ENCODE peak calls at places on chromosomes 7 and 10, in seven cellular contexts. M, B, P, S, F, N and J are unnamed samples.

GRCh38 chr7:47635091-47636090 is 53.5 kb upstream of the TNS3 start:
- DNase-seq in M (no peak), B (no peak), P (no peak), S (no peak), F (no peak), N (no peak), J (no peak)

GRCh38 chr10:75042292-75042974 is 69.0 kb upstream of the SAMD8 start:
- DNase-seq in M (no peak), B (no peak), P (no peak), S (peak), F (peak), N (no peak), J (peak)

GRCh38 chr7:155342313-155342712 is 44.6 kb downstream of the INSIG1 start:
- DNase-seq in M (no peak), B (no peak), P (peak), S (no peak), F (no peak), N (peak), J (no peak)

GRCh38 chr7:113796557-113796956 is 122.3 kb downstream of the PPP1R3A start:
- DNase-seq in M (no peak), B (no peak), P (no peak), S (peak), F (no peak), N (no peak), J (no peak)

GRCh38 chr10:48701941-48702340 is 17.3 kb downstream of the WDFY4 start:
- DNase-seq in M (no peak), B (no peak), P (peak), S (no peak), F (no peak), N (no peak), J (no peak)

GRCh38 chr7:85773116-85773783 is 586.4 kb upstream of the SEMA3D start:
- DNase-seq in M (no peak), B (no peak), P (no peak), S (peak), F (peak), N (no peak), J (peak)

GRCh38 chr10:124686707-124687376 is 57.3 kb downstream of the FAM53B start:
- DNase-seq in M (peak), B (peak), P (no peak), S (no peak), F (no peak), N (no peak), J (no peak)

GRCh38 chr10:90745565-90745964 is 112.3 kb downstream of the HTR7 start:
- DNase-seq in M (no peak), B (no peak), P (no peak), S (no peak), F (no peak), N (no peak), J (no peak)

GRCh38 chr7:116236020-116236630 is 25.8 kb downstream of the TES start:
- DNase-seq in M (no peak), B (no peak), P (peak), S (no peak), F (peak), N (peak), J (no peak)

DNA sequence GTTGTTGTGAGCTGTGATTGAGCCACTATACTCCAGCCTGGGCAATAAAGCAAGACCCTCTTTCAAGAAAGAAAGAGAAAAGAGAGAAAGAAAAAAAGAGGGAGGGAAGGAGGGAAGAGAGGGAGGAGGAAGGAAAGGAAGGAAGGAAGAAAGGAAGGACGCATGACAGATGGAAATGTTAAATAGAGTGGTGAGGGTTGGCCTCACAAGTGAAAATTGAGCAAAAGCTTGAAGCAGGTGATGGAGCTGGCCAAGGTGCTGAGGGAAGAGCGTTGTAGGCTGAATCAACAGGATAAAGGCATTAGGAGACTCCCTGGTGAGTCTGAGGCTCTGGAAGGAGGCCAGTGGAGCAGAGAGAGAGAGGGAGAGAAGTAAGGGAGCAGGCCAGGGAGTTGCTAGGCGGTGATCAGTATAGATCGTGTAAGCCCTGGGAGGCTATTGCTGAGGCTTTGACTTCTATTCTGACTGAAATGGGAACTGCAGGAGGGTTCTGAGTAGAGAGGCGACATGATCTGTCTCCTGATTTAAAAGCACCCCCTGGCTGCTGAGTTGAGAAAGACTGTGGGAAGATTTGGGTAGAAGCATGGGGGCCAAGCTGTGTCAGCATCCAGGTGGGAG is 26.5 kb upstream of the TMEM248 start:
- DNase-seq in M (no peak), B (no peak), P (no peak), S (peak), F (no peak), N (no peak), J (no peak)
- TF ChIP-seq CTCF in M (peak), B (peak), P (no peak), S (no peak), F (no peak), N (peak), J (no peak)

GRCh38 chr7:153386581-153386980 is 627.0 kb downstream of the ACTR3B start:
- DNase-seq in M (no peak), B (no peak), P (no peak), S (no peak), F (no peak), N (no peak), J (no peak)

GRCh38 chr7:153381275-153382119 is 621.9 kb downstream of the ACTR3B start:
- DNase-seq in M (no peak), B (no peak), P (no peak), S (no peak), F (no peak), N (peak), J (no peak)

GRCh38 chr7:153382591-153383225 is 623.2 kb downstream of the ACTR3B start:
- DNase-seq in M (no peak), B (no peak), P (no peak), S (no peak), F (no peak), N (no peak), J (no peak)

GRCh38 chr7:153385502-153385901 is 626.0 kb downstream of the ACTR3B start:
- DNase-seq in M (no peak), B (no peak), P (no peak), S (no peak), F (no peak), N (no peak), J (no peak)

DNA sequence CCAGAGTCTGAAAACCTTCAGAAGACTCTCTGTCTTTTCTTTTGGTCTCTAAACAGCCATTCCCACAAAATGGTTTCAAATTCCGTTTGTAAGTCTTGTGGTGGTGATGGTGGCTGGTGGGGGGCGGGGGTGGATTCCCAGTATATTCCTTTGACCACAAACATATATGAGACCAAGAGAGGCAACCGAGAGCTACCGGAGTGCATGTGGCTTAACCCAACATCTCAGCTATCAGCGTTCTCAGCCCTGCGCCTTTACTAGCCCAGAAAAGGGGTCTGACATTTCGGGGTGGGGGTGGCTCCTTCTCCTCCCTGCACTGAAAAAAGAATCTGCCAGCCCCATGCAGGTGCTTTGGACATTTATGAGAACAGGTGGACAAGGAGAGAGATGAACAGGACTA is 621.1 kb downstream of the ACTR3B start:
- DNase-seq in M (no peak), B (no peak), P (no peak), S (no peak), F (no peak), N (no peak), J (no peak)
- TF ChIP-seq CTCF in M (no peak), B (no peak), P (no peak), S (no peak), F (no peak), N (no peak), J (no peak)

GRCh38 chr7:135151162-135151932 is 3.5 kb downstream of the TMEM140 start:
- DNase-seq in M (no peak), B (peak), P (peak), S (no peak), F (no peak), N (no peak), J (no peak)

GRCh38 chr7:135150072-135150782 is 2.4 kb downstream of the TMEM140 start:
- DNase-seq in M (no peak), B (no peak), P (no peak), S (no peak), F (no peak), N (no peak), J (no peak)

GRCh38 chr7:135147341-135147898 is 452 bp upstream of the TMEM140 start:
- DNase-seq in M (no peak), B (no peak), P (no peak), S (no peak), F (no peak), N (no peak), J (no peak)

GRCh38 chr7:135143874-135144668 is 3.8 kb upstream of the TMEM140 start:
- DNase-seq in M (no peak), B (no peak), P (no peak), S (no peak), F (no peak), N (no peak), J (no peak)

DNA sequence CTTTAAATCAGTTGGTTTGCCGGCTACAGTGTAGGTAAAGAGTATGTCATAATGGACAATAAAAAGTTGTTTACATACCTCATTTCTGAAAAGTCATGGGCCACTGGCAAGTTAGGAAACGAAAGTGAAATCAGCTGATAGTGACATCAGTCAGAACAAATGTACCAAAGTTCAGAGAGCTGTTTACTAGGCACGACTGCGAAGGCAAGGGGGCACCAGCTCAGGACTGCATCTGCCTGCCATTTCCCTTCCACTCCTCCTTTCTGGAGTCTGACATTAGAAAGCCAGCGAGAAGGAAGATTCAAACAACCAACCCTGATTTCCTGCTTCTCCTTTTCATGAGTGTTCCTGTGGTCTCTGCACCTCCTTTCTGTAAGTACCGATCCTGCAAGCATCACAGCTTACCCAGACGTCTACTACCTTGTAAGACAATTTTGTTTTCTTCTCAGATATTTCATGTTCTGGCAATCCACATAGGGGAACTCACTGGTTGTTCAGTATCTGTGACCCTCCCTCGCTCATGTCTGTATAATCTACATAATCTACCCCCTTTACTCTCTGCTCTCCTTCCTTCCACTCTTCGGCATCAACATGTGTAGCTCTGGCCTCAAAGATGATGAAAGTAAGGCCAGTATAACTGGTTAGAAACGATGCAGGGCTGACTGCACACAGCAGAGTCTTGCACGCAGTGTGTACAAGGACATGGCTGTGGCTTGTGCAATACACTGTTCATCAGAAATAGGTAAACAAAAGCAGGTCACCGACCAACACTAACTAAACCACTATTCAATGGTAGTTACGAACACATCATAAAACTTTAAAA is at the start of gene TMEM140:
- DNase-seq in M (no peak), B (no peak), P (peak), S (no peak), F (peak), N (no peak), J (no peak)
- TF ChIP-seq CTCF in M (peak), B (no peak), P (no peak), S (peak), F (no peak), N (no peak), J (no peak)

GRCh38 chr7:102312317-102312716 is 25.6 kb downstream of the SH2B2 start:
- DNase-seq in M (no peak), B (no peak), P (no peak), S (no peak), F (no peak), N (no peak), J (no peak)
- TF ChIP-seq CTCF in M (no peak), B (no peak), P (no peak), S (no peak), F (no peak), N (no peak), J (no peak)

GRCh38 chr10:73814276-73814895 is 3.0 kb upstream of the NDST2 start:
- DNase-seq in M (no peak), B (no peak), P (no peak), S (no peak), F (no peak), N (no peak), J (no peak)

GRCh38 chr10:73813333-73813732 is 1.9 kb upstream of the NDST2 start:
- DNase-seq in M (no peak), B (no peak), P (no peak), S (no peak), F (no peak), N (no peak), J (no peak)

GRCh38 chr10:73815719-73816030 is 4.3 kb upstream of the NDST2 start:
- DNase-seq in M (no peak), B (no peak), P (no peak), S (no peak), F (no peak), N (no peak), J (no peak)

GRCh38 chr10:73816917-73817729 is 5.7 kb upstream of the NDST2 start:
- DNase-seq in M (no peak), B (no peak), P (no peak), S (peak), F (no peak), N (no peak), J (no peak)

GRCh38 chr10:73814896-73815718 is 3.7 kb upstream of the NDST2 start:
- DNase-seq in M (no peak), B (no peak), P (no peak), S (no peak), F (no peak), N (peak), J (no peak)
- TF ChIP-seq CTCF in M (no peak), B (peak), P (peak), S (no peak), F (peak), N (peak), J (peak)

DNA sequence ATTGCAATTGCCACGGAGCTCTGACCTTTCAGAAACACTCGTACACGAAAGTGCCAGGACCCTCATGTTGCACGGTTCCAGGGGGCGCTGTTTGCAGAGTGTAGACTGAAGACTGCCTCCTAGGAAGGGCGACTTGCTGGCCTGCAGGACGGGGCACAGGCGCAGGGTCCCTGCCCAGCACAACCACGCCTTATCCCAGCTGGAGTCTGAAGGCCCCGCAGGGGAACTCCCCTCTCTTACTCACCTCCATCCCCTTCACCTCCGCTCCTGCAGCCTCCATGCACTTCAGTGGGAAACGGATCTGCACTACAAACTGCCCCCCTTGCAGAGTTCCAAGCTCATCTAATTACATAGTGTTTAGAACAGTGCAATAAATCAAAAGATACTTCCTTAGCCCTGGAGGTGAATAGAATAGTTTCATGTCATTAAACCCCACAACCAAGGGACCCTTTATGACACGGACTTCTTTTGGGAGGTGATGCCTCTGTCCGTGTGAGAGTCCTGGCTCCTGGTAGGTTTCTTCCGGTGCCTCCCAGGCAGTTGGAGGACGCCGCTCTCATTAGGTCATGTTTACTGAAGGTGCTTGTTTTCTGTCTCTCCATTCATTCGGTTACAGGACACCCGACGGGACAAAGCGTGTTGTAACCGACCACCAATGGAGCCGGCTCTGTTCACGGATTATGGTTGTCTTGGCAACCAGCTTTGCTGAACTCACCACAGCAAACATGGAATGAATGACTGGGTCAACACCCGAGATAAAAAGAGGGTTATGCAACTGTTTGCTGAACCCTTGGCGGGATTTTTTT is 262.2 kb downstream of the BAMBI start:
- DNase-seq in M (peak), B (no peak), P (no peak), S (peak), F (no peak), N (peak), J (no peak)
- TF ChIP-seq CTCF in M (peak), B (no peak), P (no peak), S (peak), F (peak), N (peak), J (no peak)

GRCh38 chr10:88693392-88694020 is 12.5 kb upstream of the LIPK start:
- DNase-seq in M (no peak), B (no peak), P (no peak), S (peak), F (no peak), N (no peak), J (no peak)
- TF ChIP-seq CTCF in M (no peak), B (peak), P (no peak), S (peak), F (peak), N (no peak), J (peak)

GRCh38 chr10:84739641-84740040 is 411.3 kb downstream of the CCSER2 start:
- DNase-seq in M (no peak), B (no peak), P (no peak), S (no peak), F (no peak), N (no peak), J (no peak)

GRCh38 chr10:84743483-84743882 is 415.1 kb downstream of the CCSER2 start:
- DNase-seq in M (no peak), B (no peak), P (no peak), S (no peak), F (no peak), N (no peak), J (no peak)
- TF ChIP-seq CTCF in M (peak), B (no peak), P (no peak), S (no peak), F (peak), N (peak), J (no peak)

DNA sequence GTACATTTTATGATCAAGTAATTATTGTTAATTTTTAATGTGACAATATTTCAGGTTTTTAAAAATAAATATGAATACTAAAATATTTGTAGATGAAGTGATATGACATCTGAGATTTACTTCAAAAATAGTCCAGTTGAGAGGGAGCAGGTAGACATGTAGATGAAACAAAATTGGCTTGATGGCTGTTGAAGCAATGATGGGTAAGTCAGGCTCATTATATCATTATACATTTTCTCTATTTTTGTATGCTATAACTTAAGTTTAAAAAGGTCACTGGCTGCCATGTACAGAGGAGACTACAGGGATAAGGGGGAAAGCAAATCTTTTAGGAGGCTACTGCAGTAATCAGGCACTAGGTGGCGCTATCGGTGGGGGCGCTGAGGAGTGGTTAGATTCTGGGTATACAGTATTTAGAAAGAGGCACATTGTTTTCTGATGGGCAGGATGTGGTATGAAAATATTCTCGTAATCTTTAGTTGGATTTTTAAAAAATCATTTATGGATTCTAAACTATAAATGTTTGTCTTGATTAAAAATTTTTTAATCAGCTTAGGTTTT is 189.8 kb upstream of the IMMP2L start:
- DNase-seq in M (peak), B (peak), P (peak), S (peak), F (peak), N (peak), J (peak)
- TF ChIP-seq CTCF in M (peak), B (peak), P (peak), S (peak), F (peak), N (peak), J (peak)